ENCODE peak calls at places on chromosome 2, in ten cellular contexts. Z, O, W, U, L, V, I, E, A and P are unnamed samples.

GRCh38 chr2:74690571-74690970 is 36.5 kb downstream of the SEMA4F start:
- DNase-seq in Z (peak; percentile 82), O (no peak), W (peak; percentile 70), U (peak; percentile 19), L (no peak), V (no peak), I (no peak), E (peak; percentile 77), A (no peak), P (peak; percentile 37)

GRCh38 chr2:9972621-9973445 is 21.3 kb downstream of the GRHL1 start:
- DNase-seq in Z (no peak), O (no peak), W (no peak), U (peak; percentile 38), L (no peak), V (peak; percentile 40), I (no peak), E (no peak), A (peak; percentile 69), P (no peak)

GRCh38 chr2:160871953-160872352 is 288.3 kb upstream of the TANK start:
- DNase-seq in Z (no peak), O (no peak), W (no peak), U (no peak), L (no peak), V (no peak), I (no peak), E (no peak), A (no peak), P (no peak)

GRCh38 chr2:99439989-99440388 is 49.8 kb downstream of the REV1 start:
- DNase-seq in Z (no peak), O (no peak), W (no peak), U (no peak), L (no peak), V (no peak), I (no peak), E (no peak), A (no peak), P (no peak)

GRCh38 chr2:143284087-143284675 is 155.0 kb downstream of the ARHGAP15 start:
- DNase-seq in Z (no peak), O (no peak), W (peak; percentile 51), U (no peak), L (peak; percentile 32), V (no peak), I (no peak), E (peak; percentile 75), A (no peak), P (peak; percentile 35)

GRCh38 chr2:46547223-46548102 is 68.1 kb downstream of the TMEM247 start:
- DNase-seq in Z (no peak), O (peak; percentile 79), W (no peak), U (peak; percentile 54), L (peak; percentile 74), V (peak; percentile 56), I (peak; percentile 85), E (no peak), A (no peak), P (peak; percentile 22)

GRCh38 chr2:52264488-52264887 is 1232.6 kb upstream of the NRXN1 start:
- DNase-seq in Z (no peak), O (no peak), W (no peak), U (no peak), L (no peak), V (no peak), I (no peak), E (peak; percentile 11), A (no peak), P (no peak)

GRCh38 chr2:132804045-132804444 is 134.0 kb upstream of the LYPD1 start:
- DNase-seq in Z (peak; percentile 47), O (no peak), W (peak; percentile 60), U (no peak), L (no peak), V (no peak), I (no peak), E (no peak), A (no peak), P (peak; percentile 25)

DNA sequence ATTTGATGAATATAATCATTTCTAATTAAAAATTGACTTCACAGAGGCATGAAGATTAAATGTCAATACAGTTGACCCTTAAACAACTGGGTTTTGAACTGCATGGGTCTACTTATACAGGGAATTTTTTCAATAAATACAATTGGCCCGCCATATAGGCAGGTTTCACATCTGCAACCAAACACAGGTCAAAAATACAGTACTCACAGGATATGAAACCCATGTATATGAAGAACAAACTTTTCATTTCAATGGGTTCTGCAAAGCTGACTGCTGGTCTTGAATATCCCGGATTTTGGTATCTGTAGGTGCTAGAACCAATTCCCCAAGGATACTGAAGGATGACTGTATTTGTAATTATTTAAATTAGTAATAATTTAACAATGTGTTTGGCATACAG is 555.6 kb downstream of the EPHA4 start:
- DNase-seq in Z (no peak), O (no peak), W (no peak), U (no peak), L (no peak), V (no peak), I (no peak), E (no peak), A (no peak), P (no peak)
- TF ChIP-seq CTCF in Z (no peak), O (no peak), W (no peak), U (no peak), L (no peak), V (no peak), I (no peak), E (no peak), A (no peak), P (no peak)

GRCh38 chr2:241095594-241096290 is 6.3 kb downstream of the MTERF4 start:
- DNase-seq in Z (no peak), O (no peak), W (no peak), U (no peak), L (no peak), V (no peak), I (no peak), E (no peak), A (no peak), P (peak; percentile 13)
- H3K4me3 ChIP-seq in Z (no peak overlapping the region), O (no peak overlapping the region), W (no peak overlapping the region), U (no peak overlapping the region), L (no peak overlapping the region), V (no peak overlapping the region), I (no peak overlapping the region), E (no peak overlapping the region), A (no peak overlapping the region), P (no peak overlapping the region)

GRCh38 chr2:174840436-174840835 is 76.2 kb upstream of the CHRNA1 start:
- DNase-seq in Z (peak; percentile 76), O (no peak), W (no peak), U (no peak), L (no peak), V (no peak), I (no peak), E (no peak), A (no peak), P (no peak)
- H3K27ac ChIP-seq in Z (peak overlapping the region; percentile 54), O (no peak overlapping the region), W (no peak overlapping the region), U (no peak overlapping the region), L (no peak overlapping the region), V (no peak overlapping the region), I (no peak overlapping the region), E (peak overlapping the region; percentile 32), A (no peak overlapping the region), P (no peak overlapping the region)

GRCh38 chr2:233379034-233379433 is 24.7 kb downstream of the DGKD start:
- DNase-seq in Z (no peak), O (no peak), W (no peak), U (no peak), L (no peak), V (no peak), I (no peak), E (no peak), A (no peak), P (no peak)

GRCh38 chr2:233380132-233381012 is 26.1 kb downstream of the DGKD start:
- DNase-seq in Z (no peak), O (no peak), W (no peak), U (no peak), L (no peak), V (no peak), I (no peak), E (no peak), A (no peak), P (no peak)

GRCh38 chr2:233384017-233384416 is 29.7 kb downstream of the DGKD start:
- DNase-seq in Z (no peak), O (no peak), W (peak; percentile 38), U (no peak), L (no peak), V (no peak), I (no peak), E (no peak), A (no peak), P (no peak)

GRCh38 chr2:233379441-233379840 is 25.1 kb downstream of the DGKD start:
- DNase-seq in Z (no peak), O (no peak), W (no peak), U (no peak), L (no peak), V (no peak), I (no peak), E (no peak), A (no peak), P (no peak)

GRCh38 chr2:233381013-233381995 is 27.0 kb downstream of the DGKD start:
- DNase-seq in Z (no peak), O (no peak), W (no peak), U (no peak), L (no peak), V (no peak), I (no peak), E (no peak), A (no peak), P (no peak)
- TF ChIP-seq CTCF in Z (no peak), O (no peak), W (no peak), U (no peak), L (no peak), V (no peak), I (no peak), E (no peak), A (no peak), P (no peak)